ENCODE peak calls at places on chromosomes 11 and 22, in four cellular contexts. F is fibroblast of mammary gland, R is MM.1S, H is hepatocyte. X is an unnamed sample.

GRCh38 chr22:29731058-29731850 is 11.5 kb downstream of the CABP7 start:
- DNase-seq in F (no peak), R (no peak), H (no peak), X (no peak)

GRCh38 chr22:39967103-39967829 is 7.1 kb downstream of the TMA7B start:
- DNase-seq in F (peak; percentile 59), R (no peak), H (peak; percentile 43), X (no peak)

GRCh38 chr11:61842421-61842820 is 14.3 kb downstream of the FADS2 start:
- DNase-seq in F (no peak), R (no peak), H (no peak), X (no peak)

GRCh38 chr11:121524233-121524631 is 71.5 kb upstream of the SORL1-AS1 start:
- DNase-seq in F (no peak), R (no peak), H (no peak), X (no peak)

GRCh38 chr11:107457205-107457557 is 444 bp downstream of the CWF19L2 start:
- DNase-seq in F (peak; percentile 3), R (peak; percentile 10), H (peak; percentile 17), X (peak; percentile 8)

GRCh38 chr11:14969922-14970323 is 2.2 kb downstream of the CALCA start:
- DNase-seq in F (peak; percentile 23), R (peak; percentile 25), H (peak; percentile 69), X (no peak)

GRCh38 chr22:38315801-38316339 is 1.4 kb downstream of the CSNK1E start:
- DNase-seq in F (no peak), R (peak; percentile 31), H (peak; percentile 30), X (no peak)

GRCh38 chr11:125952973-125953372 is 7.1 kb downstream of the VSIG10L2 start:
- DNase-seq in F (peak; percentile 15), R (no peak), H (no peak), X (no peak)

GRCh38 chr22:26322179-26322905 is 106.7 kb upstream of the ASPHD2 start:
- DNase-seq in F (peak; percentile 83), R (no peak), H (no peak), X (no peak)

GRCh38 chr11:2587976-2588748 is 111.6 kb downstream of the KCNQ1OT1 start:
- DNase-seq in F (no peak), R (no peak), H (peak; percentile 3), X (no peak)

GRCh38 chr11:78138694-78139421 is 568 bp downstream of the ALG8 start:
- DNase-seq in F (peak; percentile 31), R (peak; percentile 45), H (peak; percentile 34), X (no peak)

GRCh38 chr11:113623114-113623513 is 83.0 kb downstream of the TMPRSS5 start:
- DNase-seq in F (no peak), R (no peak), H (no peak), X (no peak)

GRCh38 chr22:23274146-23274526 is 93.8 kb downstream of the BCR start:
- DNase-seq in F (no peak), R (no peak), H (no peak), X (no peak)

GRCh38 chr11:28133146-28133545 is 25.0 kb downstream of the METTL15 start:
- DNase-seq in F (peak; percentile 36), R (no peak), H (no peak), X (no peak)

GRCh38 chr11:27468643-27469332 is 3.8 kb downstream of the LGR4 start:
- DNase-seq in F (peak; percentile 6), R (no peak), H (peak; percentile 25), X (no peak)

GRCh38 chr11:97729546-97730272 is 1291.0 kb upstream of the CNTN5 start:
- DNase-seq in F (no peak), R (no peak), H (no peak), X (no peak)

GRCh38 chr11:108204918-108205499 is 17.4 kb downstream of the NPAT start:
- DNase-seq in F (no peak), R (no peak), H (no peak), X (no peak)

GRCh38 chr11:111001986-111002616 is 243.4 kb upstream of the POU2AF2 start:
- DNase-seq in F (peak; percentile 96), R (no peak), H (no peak), X (no peak)

GRCh38 chr11:71385091-71385490 is 63.1 kb downstream of the DHCR7 start:
- DNase-seq in F (no peak), R (no peak), H (no peak), X (no peak)

GRCh38 chr22:50621948-50622722 is 5.8 kb downstream of the ARSA start:
- DNase-seq in F (no peak), R (peak; percentile 15), H (no peak), X (no peak)

GRCh38 chr11:87421422-87421821 is 383.7 kb downstream of the TMEM135 start:
- DNase-seq in F (peak; percentile 90), R (peak; percentile 73), H (peak; percentile 86), X (peak; percentile 39)

GRCh38 chr22:19285831-19286230 is 5.7 kb downstream of the CLTCL1 start:
- DNase-seq in F (no peak), R (no peak), H (no peak), X (no peak)

GRCh38 chr11:74004694-74005615 is 3.9 kb downstream of the UCP3 start:
- DNase-seq in F (no peak), R (peak; percentile 16), H (no peak), X (no peak)

GRCh38 chr22:39556970-39557811 is 13.4 kb upstream of the CACNA1I start:
- DNase-seq in F (peak; percentile 6), R (no peak), H (peak; percentile 48), X (no peak)

GRCh38 chr11:134518616-134519389 is 106.8 kb upstream of the B3GAT1 start:
- DNase-seq in F (no peak), R (no peak), H (no peak), X (no peak)

GRCh38 chr11:95563859-95564258 is 225.7 kb downstream of the FAM76B start:
- DNase-seq in F (no peak), R (no peak), H (no peak), X (no peak)

GRCh38 chr11:129021295-129021694 is 78.6 kb upstream of the TP53AIP1 start:
- DNase-seq in F (peak; percentile 20), R (no peak), H (no peak), X (no peak)

GRCh38 chr11:129023968-129024676 is 81.5 kb upstream of the TP53AIP1 start:
- DNase-seq in F (no peak), R (peak; percentile 14), H (peak; percentile 75), X (no peak)

GRCh38 chr11:129013737-129014475 is 71.2 kb upstream of the TP53AIP1 start:
- DNase-seq in F (no peak), R (no peak), H (peak; percentile 54), X (no peak)

DNA sequence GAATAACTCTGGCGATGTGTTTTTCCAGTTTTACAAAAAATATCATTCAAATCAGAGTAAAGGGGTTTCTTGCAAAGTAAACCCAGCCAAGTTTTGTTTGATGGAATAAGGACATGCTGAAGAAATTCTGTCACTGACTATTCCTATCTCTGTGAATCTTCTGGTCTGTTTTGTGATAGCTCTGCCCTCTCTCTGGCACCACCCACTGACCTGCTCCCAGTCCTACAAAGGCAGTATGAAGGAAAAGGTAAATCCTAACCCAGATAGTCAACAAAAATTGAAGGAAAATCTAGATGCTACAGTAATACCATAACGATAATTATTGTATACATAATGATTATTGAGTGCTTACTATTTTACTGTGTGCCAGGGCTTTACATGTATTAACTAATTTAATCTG is 76.3 kb upstream of the TP53AIP1 start:
- DNase-seq in F (no peak), R (no peak), H (no peak), X (no peak)
- TF ChIP-seq CTCF in F (no peak), R (no peak), H (no peak), X (no peak)

DNA sequence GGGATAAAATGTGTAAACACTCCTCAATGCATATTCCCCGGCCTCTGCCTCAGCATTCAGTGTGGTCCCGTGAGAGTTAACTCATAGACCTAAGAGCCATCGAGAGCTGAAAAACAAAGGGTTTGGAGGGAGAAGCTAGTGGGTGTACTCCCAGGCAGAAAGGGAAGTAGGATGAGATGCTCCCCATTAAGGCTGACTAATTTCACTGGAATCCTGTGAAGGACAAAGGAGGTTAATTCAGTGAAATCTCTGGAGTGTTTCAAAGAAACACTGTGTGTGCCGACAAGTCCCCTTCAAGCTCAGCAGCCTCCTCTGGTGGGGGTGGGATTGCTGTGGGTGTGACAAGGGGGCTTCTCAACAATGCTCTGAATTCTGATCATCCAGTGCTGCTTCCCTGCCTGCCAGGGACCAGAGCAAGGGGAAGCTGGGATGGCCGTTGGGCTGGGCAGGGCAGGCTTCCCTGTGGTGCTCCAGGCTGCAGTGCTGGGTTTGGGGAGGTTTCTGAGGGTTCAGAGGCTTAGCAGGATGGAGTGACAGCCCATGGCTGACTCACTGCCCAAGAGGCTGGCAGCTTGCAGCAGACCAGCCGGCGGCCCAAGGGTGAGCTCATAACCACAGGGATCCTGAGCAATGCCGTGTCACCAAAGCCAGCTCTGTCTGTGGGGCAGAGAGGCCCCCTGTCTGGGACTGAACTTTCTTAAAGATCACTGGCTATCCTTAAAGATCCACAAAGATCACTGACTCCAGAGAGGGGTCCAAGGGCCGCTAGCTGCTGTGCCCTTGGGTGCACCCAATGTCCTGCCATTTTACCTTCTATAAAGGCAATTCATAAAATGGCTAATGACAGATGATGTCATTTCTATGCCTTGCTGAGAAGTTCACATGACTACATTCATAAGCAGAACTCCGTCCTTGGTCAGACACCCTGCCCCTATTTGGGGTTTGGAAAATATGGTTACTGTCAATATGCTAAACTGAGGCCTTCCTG is 61.3 kb upstream of the BMAL1 start:
- DNase-seq in F (peak; percentile 98), R (no peak), H (peak; percentile 44), X (no peak)
- H3K4me3 ChIP-seq in F (no peak overlapping the region), R (no peak overlapping the region), H (no peak overlapping the region), X (no peak overlapping the region)

GRCh38 chr11:50078001-50078400 is 45.3 kb downstream of the OR4C45 start:
- DNase-seq in F (no peak), R (no peak), H (no peak), X (no peak)
- TF ChIP-seq CTCF in F (no peak), R (no peak), H (no peak), X (no peak)

DNA sequence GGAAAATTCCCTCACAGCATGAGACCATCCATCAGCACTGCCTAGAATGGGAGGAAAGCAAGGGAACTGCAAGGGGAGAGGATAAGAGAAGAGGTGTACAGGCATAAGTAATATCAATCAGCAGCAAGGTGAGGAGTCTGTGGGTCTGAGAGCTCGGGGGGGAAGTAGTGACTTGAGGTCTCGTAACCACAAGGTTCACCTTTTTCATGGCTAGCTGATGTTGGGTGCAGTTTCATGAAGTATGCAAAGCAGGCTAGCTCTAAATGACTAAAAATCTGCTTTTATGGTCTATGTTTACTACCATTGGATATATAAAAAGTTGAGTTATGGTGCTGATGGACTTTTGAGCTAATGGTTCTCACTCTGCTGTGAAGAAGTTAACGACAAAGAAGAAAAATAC is 35.8 kb downstream of the OR4C6 start:
- DNase-seq in F (no peak), R (no peak), H (no peak), X (no peak)
- H3K4me3 ChIP-seq in F (no peak overlapping the region), R (no peak overlapping the region), H (no peak overlapping the region), X (no peak overlapping the region)

DNA sequence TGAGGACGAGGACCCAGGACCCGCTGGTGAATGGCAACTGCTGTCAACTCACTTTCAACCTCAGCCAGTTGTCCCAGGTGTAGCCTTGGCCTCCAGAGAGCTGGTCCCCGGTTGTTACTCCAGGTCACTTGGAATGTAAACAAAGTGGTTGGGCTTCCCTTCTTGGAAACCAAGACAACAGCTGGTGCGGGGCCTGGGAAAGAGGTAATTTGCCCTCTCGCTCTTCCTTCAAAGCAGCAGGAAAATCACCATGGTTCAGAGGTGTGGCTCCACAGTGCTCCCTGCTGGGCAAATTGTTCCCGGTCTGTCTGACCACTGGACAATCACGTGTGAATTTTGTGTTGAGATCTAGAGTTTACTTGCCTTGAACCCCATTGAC is 15.0 kb downstream of the SLC1A2 start:
- DNase-seq in F (peak; percentile 42), R (peak; percentile 30), H (peak; percentile 46), X (no peak)
- TF ChIP-seq CTCF in F (peak; percentile 69), R (peak; percentile 80), H (peak; percentile 48), X (peak; percentile 49)